ENCODE peak calls at places on chromosome 12, in four cellular contexts. One of them, this sample, is unnamed.

GRCh38 chr12:14239935-14240872 is 125.3 kb upstream of the ATF7IP start:
- DNase-seq in fibroblast of lung: peak; percentile 36
- DNase-seq in GM23338: peak; percentile 74
- DNase-seq in NT2/D1: no peak
- DNase-seq in this sample: no peak

GRCh38 chr12:32917094-32917611 is 20.6 kb upstream of the PKP2 start:
- DNase-seq in fibroblast of lung: peak; percentile 76
- DNase-seq in GM23338: no peak
- DNase-seq in NT2/D1: no peak
- DNase-seq in this sample: no peak

GRCh38 chr12:97308576-97309198 is 153.9 kb upstream of the RMST start:
- DNase-seq in fibroblast of lung: peak; percentile 54
- DNase-seq in GM23338: peak; percentile 60
- DNase-seq in NT2/D1: no peak
- DNase-seq in this sample: no peak

GRCh38 chr12:77190022-77190421 is 124.7 kb upstream of the E2F7 start:
- DNase-seq in fibroblast of lung: peak; percentile 93
- DNase-seq in GM23338: no peak
- DNase-seq in NT2/D1: no peak
- DNase-seq in this sample: no peak

GRCh38 chr12:132513070-132513398 is 23.1 kb downstream of the FBRSL1 start:
- DNase-seq in fibroblast of lung: peak; percentile 76
- DNase-seq in GM23338: no peak
- DNase-seq in NT2/D1: no peak
- DNase-seq in this sample: no peak

GRCh38 chr12:75170786-75171185 is 38.9 kb downstream of the KCNC2 start:
- DNase-seq in fibroblast of lung: no peak
- DNase-seq in GM23338: no peak
- DNase-seq in NT2/D1: no peak
- DNase-seq in this sample: no peak

GRCh38 chr12:64633940-64634337 is 23.6 kb downstream of the RASSF3 start:
- DNase-seq in fibroblast of lung: peak; percentile 75
- DNase-seq in GM23338: no peak
- DNase-seq in NT2/D1: no peak
- DNase-seq in this sample: no peak

GRCh38 chr12:44227601-44228000 is 391.7 kb downstream of the TMEM117 start:
- DNase-seq in fibroblast of lung: no peak
- DNase-seq in GM23338: no peak
- DNase-seq in NT2/D1: no peak
- DNase-seq in this sample: no peak

GRCh38 chr12:84186433-84186832 is 726.2 kb downstream of the SLC6A15 start:
- DNase-seq in fibroblast of lung: no peak
- DNase-seq in GM23338: no peak
- DNase-seq in NT2/D1: no peak
- DNase-seq in this sample: no peak

GRCh38 chr12:86229772-86230171 is 26.4 kb downstream of the MGAT4C start:
- DNase-seq in fibroblast of lung: no peak
- DNase-seq in GM23338: no peak
- DNase-seq in NT2/D1: no peak
- DNase-seq in this sample: no peak

GRCh38 chr12:59444932-59445331 is 150.9 kb upstream of the SLC16A7 start:
- DNase-seq in fibroblast of lung: peak; percentile 14
- DNase-seq in GM23338: no peak
- DNase-seq in NT2/D1: no peak
- DNase-seq in this sample: no peak

GRCh38 chr12:130337476-130338303 is at the start of gene PIWIL1:
- DNase-seq in fibroblast of lung: no peak
- DNase-seq in GM23338: no peak
- DNase-seq in NT2/D1: no peak
- DNase-seq in this sample: no peak

GRCh38 chr12:124679533-124680371 is 112.3 kb upstream of the NCOR2 start:
- DNase-seq in fibroblast of lung: no peak
- DNase-seq in GM23338: no peak
- DNase-seq in NT2/D1: no peak
- DNase-seq in this sample: no peak

GRCh38 chr12:92927055-92927435 is 2.0 kb downstream of the EEA1 start:
- DNase-seq in fibroblast of lung: peak; percentile 38
- DNase-seq in GM23338: peak; percentile 60
- DNase-seq in NT2/D1: no peak
- DNase-seq in this sample: no peak

GRCh38 chr12:103642240-103642864 is 55.3 kb downstream of the STAB2 start:
- DNase-seq in fibroblast of lung: no peak
- DNase-seq in GM23338: no peak
- DNase-seq in NT2/D1: no peak
- DNase-seq in this sample: no peak

GRCh38 chr12:109951751-109952150 is 44.4 kb downstream of the GIT2 start:
- DNase-seq in fibroblast of lung: peak; percentile 96
- DNase-seq in GM23338: no peak
- DNase-seq in NT2/D1: no peak
- DNase-seq in this sample: no peak

GRCh38 chr12:88411689-88412088 is 168.6 kb downstream of the KITLG start:
- DNase-seq in fibroblast of lung: no peak
- DNase-seq in GM23338: no peak
- DNase-seq in NT2/D1: no peak
- DNase-seq in this sample: no peak

GRCh38 chr12:101566318-101566717 is 28.5 kb upstream of the MYBPC1 start:
- DNase-seq in fibroblast of lung: no peak
- DNase-seq in GM23338: peak; percentile 80
- DNase-seq in NT2/D1: peak; percentile 63
- DNase-seq in this sample: no peak

GRCh38 chr12:85445060-85445938 is 165.3 kb downstream of the ALX1 start:
- DNase-seq in fibroblast of lung: no peak
- DNase-seq in GM23338: no peak
- DNase-seq in NT2/D1: no peak
- DNase-seq in this sample: no peak

GRCh38 chr12:42794811-42795210 is 205.3 kb upstream of the PRICKLE1 start:
- DNase-seq in fibroblast of lung: peak; percentile 69
- DNase-seq in GM23338: no peak
- DNase-seq in NT2/D1: no peak
- DNase-seq in this sample: no peak

GRCh38 chr12:62335801-62336200 is 75.6 kb downstream of the USP15 start:
- DNase-seq in fibroblast of lung: no peak
- DNase-seq in GM23338: no peak
- DNase-seq in NT2/D1: no peak
- DNase-seq in this sample: no peak

GRCh38 chr12:28258998-28259397 is 68.7 kb downstream of the CCDC91 start:
- DNase-seq in fibroblast of lung: peak; percentile 64
- DNase-seq in GM23338: no peak
- DNase-seq in NT2/D1: no peak
- DNase-seq in this sample: no peak

GRCh38 chr12:28247806-28248205 is 57.5 kb downstream of the CCDC91 start:
- DNase-seq in fibroblast of lung: no peak
- DNase-seq in GM23338: no peak
- DNase-seq in NT2/D1: no peak
- DNase-seq in this sample: no peak

GRCh38 chr12:28257411-28257810 is 67.2 kb downstream of the CCDC91 start:
- DNase-seq in fibroblast of lung: no peak
- DNase-seq in GM23338: no peak
- DNase-seq in NT2/D1: no peak
- DNase-seq in this sample: no peak

GRCh38 chr12:28248555-28249127 is 58.4 kb downstream of the CCDC91 start:
- DNase-seq in fibroblast of lung: no peak
- DNase-seq in GM23338: no peak
- DNase-seq in NT2/D1: peak; percentile 11
- DNase-seq in this sample: no peak

GRCh38 chr12:28253175-28253641 is 63.0 kb downstream of the CCDC91 start:
- DNase-seq in fibroblast of lung: peak; percentile 80
- DNase-seq in GM23338: no peak
- DNase-seq in NT2/D1: no peak
- DNase-seq in this sample: no peak
- H3K4me3 ChIP-seq in fibroblast of lung: no peak overlapping the region
- H3K4me3 ChIP-seq in GM23338: no peak overlapping the region
- H3K4me3 ChIP-seq in NT2/D1: no peak overlapping the region
- H3K4me3 ChIP-seq in this sample: no peak overlapping the region

GRCh38 chr12:6225630-6226001 is 25.4 kb downstream of the CD9 start:
- DNase-seq in fibroblast of lung: peak; percentile 59
- DNase-seq in GM23338: no peak
- DNase-seq in NT2/D1: no peak
- DNase-seq in this sample: no peak
- H3K4me1 ChIP-seq in fibroblast of lung: peaks cover 31% of the 10 kb centered on the region
- H3K4me1 ChIP-seq in GM23338: no peaks in the 10 kb centered on the region
- H3K4me1 ChIP-seq in NT2/D1: peaks cover 35% of the 10 kb centered on the region
- H3K4me1 ChIP-seq in this sample: peaks cover 98% of the 10 kb centered on the region

DNA sequence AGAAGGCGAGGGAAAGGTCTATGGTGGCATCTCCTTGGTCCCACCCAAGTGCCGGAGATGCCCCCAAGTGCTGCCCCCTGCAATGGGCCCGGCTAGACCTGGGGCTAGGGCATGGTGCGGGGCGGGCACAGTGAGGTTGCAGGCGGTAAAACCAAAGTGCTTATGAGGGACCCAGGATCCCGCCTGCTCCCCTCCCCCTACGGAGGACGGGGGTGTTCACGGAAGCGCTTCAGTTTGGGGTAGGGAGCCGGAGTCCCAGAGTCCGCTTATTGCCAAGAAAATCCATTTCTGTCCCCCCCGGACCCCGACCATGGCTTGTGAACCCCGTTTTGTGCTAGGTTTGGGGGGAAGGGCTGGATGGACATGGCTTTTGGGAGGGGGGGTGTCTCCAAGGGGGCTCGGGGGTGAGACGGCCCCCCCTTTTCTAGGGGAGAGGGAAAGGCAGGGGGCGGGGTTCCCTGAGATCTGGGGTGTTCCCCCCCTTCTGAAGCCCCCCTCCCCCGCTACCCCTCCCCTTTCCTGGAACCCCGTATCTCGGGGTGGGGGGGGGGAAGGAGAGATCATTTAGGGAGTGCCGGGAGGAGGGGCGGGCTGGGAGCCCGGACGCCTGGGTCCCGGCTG is 5.4 kb upstream of the GPR84 start:
- DNase-seq in fibroblast of lung: no peak
- DNase-seq in GM23338: no peak
- DNase-seq in NT2/D1: no peak
- DNase-seq in this sample: no peak
- H3K4me3 ChIP-seq in fibroblast of lung: peak overlapping the region; percentile 32
- H3K4me3 ChIP-seq in GM23338: peak overlapping the region; percentile 65
- H3K4me3 ChIP-seq in NT2/D1: no peak overlapping the region
- H3K4me3 ChIP-seq in this sample: peak overlapping the region; percentile 76

GRCh38 chr12:91630118-91630517 is 447.5 kb upstream of the DCN start:
- DNase-seq in fibroblast of lung: no peak
- DNase-seq in GM23338: no peak
- DNase-seq in NT2/D1: no peak
- DNase-seq in this sample: no peak

GRCh38 chr12:91630906-91631305 is 448.3 kb upstream of the DCN start:
- DNase-seq in fibroblast of lung: no peak
- DNase-seq in GM23338: no peak
- DNase-seq in NT2/D1: no peak
- DNase-seq in this sample: no peak

GRCh38 chr12:91629440-91629839 is 446.8 kb upstream of the DCN start:
- DNase-seq in fibroblast of lung: no peak
- DNase-seq in GM23338: no peak
- DNase-seq in NT2/D1: no peak
- DNase-seq in this sample: no peak

GRCh38 chr12:91628656-91629055 is 446.0 kb upstream of the DCN start:
- DNase-seq in fibroblast of lung: peak; percentile 9
- DNase-seq in GM23338: no peak
- DNase-seq in NT2/D1: no peak
- DNase-seq in this sample: no peak

DNA sequence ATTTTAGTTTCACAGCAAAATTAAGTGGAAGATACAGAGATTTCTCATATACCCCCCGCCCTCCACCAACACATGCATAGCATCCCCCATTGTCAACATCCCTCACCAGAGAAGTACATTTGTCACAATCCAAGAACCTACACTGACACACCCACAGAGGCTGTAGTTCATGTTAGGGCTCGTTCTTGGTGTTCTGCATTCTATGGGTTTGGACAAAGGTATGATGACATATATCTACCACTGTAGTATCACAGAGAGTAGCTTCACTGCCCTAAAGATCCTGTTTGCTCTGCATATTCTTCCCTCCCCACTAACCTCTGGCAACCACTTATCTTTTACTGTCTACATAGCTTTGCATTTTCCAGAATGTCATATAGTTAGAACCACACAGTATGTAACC is 444.6 kb upstream of the DCN start:
- DNase-seq in fibroblast of lung: no peak
- DNase-seq in GM23338: no peak
- DNase-seq in NT2/D1: no peak
- DNase-seq in this sample: no peak
- H3K4me1 ChIP-seq in fibroblast of lung: no peaks in the 10 kb centered on the region
- H3K4me1 ChIP-seq in GM23338: no peaks in the 10 kb centered on the region
- H3K4me1 ChIP-seq in NT2/D1: no peaks in the 10 kb centered on the region
- H3K4me1 ChIP-seq in this sample: no peaks in the 10 kb centered on the region

GRCh38 chr12:45789025-45789424 is 59.5 kb downstream of the ARID2 start:
- DNase-seq in fibroblast of lung: no peak
- DNase-seq in GM23338: no peak
- DNase-seq in NT2/D1: no peak
- DNase-seq in this sample: no peak

GRCh38 chr12:45779936-45780335 is 50.4 kb downstream of the ARID2 start:
- DNase-seq in fibroblast of lung: no peak
- DNase-seq in GM23338: no peak
- DNase-seq in NT2/D1: no peak
- DNase-seq in this sample: no peak

GRCh38 chr12:45781080-45781479 is 51.6 kb downstream of the ARID2 start:
- DNase-seq in fibroblast of lung: no peak
- DNase-seq in GM23338: no peak
- DNase-seq in NT2/D1: no peak
- DNase-seq in this sample: no peak

GRCh38 chr12:45785315-45785714 is 55.8 kb downstream of the ARID2 start:
- DNase-seq in fibroblast of lung: no peak
- DNase-seq in GM23338: no peak
- DNase-seq in NT2/D1: no peak
- DNase-seq in this sample: no peak
- H3K4me3 ChIP-seq in fibroblast of lung: no peak overlapping the region
- H3K4me3 ChIP-seq in GM23338: no peak overlapping the region
- H3K4me3 ChIP-seq in NT2/D1: no peak overlapping the region
- H3K4me3 ChIP-seq in this sample: no peak overlapping the region

DNA sequence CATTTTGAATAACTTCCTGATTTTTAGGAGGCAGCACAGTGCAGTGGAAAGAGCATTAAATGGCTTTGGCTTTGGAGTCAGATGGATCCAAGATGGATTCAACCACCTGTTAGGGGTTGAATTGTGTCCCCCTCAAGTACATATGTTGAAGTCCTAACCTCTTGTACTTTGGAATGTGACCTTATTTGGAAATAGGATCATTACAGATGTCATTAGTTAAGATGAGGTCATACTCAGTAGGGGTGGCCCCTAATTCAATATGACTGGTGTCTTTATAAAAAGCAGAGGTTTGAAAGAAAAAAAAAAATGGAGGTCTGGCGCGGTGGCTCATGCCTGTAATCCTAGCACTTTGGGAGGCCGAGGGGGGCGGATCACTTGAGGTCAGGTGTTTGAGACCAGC is 18.8 kb downstream of the ATP5MC2 start:
- DNase-seq in fibroblast of lung: no peak
- DNase-seq in GM23338: no peak
- DNase-seq in NT2/D1: no peak
- DNase-seq in this sample: no peak
- H3K4me1 ChIP-seq in fibroblast of lung: peaks cover 5% of the 10 kb centered on the region
- H3K4me1 ChIP-seq in GM23338: peaks cover 6% of the 10 kb centered on the region
- H3K4me1 ChIP-seq in NT2/D1: no peaks in the 10 kb centered on the region
- H3K4me1 ChIP-seq in this sample: peaks cover 53% of the 10 kb centered on the region